ENCODE peak calls at places on chromosomes 12 and 14, in four cellular contexts. T is HepG2, O is K562, J is GM12878. Q is an unnamed sample.
A peak's percentile ranks its signal among the peaks of the same experiment; 100 is the strongest.

GRCh38 chr12:107014050-107014449 is 27.1 kb upstream of the MTERF2 start:
- DNase-seq in O (no peak), T (peak; percentile 40), J (no peak), Q (no peak)

GRCh38 chr12:24901975-24902461 is 46.9 kb downstream of the BCAT1 start:
- DNase-seq in J (no peak), T (no peak), O (no peak), Q (no peak)

GRCh38 chr14:99701260-99701659 is 17.2 kb downstream of the CYP46A1 start:
- DNase-seq in J (no peak), T (no peak), O (no peak), Q (no peak)

GRCh38 chr14:92759300-92759678 is 10.9 kb upstream of the LGMN start:
- DNase-seq in T (no peak), J (no peak), O (peak; percentile 41), Q (no peak)

GRCh38 chr12:64450711-64451486 is 1.0 kb upstream of the TBK1 start:
- DNase-seq in J (no peak), T (peak; percentile 27), O (peak; percentile 21), Q (peak; percentile 13)

GRCh38 chr12:110246690-110247339 is 34.2 kb upstream of the ATP2A2 start:
- DNase-seq in T (no peak), O (no peak), J (no peak), Q (no peak)

GRCh38 chr12:1527789-1528188 is 66.6 kb downstream of the FBXL14 start:
- DNase-seq in J (no peak), T (no peak), O (no peak), Q (no peak)

GRCh38 chr12:93819048-93819491 is 141.9 kb downstream of the CRADD start:
- DNase-seq in O (no peak), T (no peak), J (no peak), Q (no peak)

GRCh38 chr14:64401923-64402322 is 13.8 kb downstream of the MTHFD1 start:
- DNase-seq in T (peak; percentile 2), J (no peak), O (no peak), Q (no peak)

GRCh38 chr14:76473381-76474263 is 97.7 kb downstream of the ESRRB start:
- DNase-seq in T (no peak), J (no peak), O (no peak), Q (peak; percentile 57)

GRCh38 chr14:96192975-96193805 is 11.4 kb upstream of the BDKRB2 start:
- DNase-seq in O (no peak), T (no peak), J (no peak), Q (no peak)

GRCh38 chr12:120089796-120090195 is 26.8 kb downstream of the RAB35 start:
- DNase-seq in J (no peak), T (no peak), O (no peak), Q (no peak)

GRCh38 chr12:71636704-71637115 is 26.9 kb downstream of the ZFC3H1 start:
- DNase-seq in J (peak; percentile 12), O (peak; percentile 50), T (peak; percentile 70), Q (peak; percentile 60)

GRCh38 chr14:22996823-22997301 is 13.1 kb downstream of the C14orf93 start:
- DNase-seq in J (no peak), O (no peak), T (no peak), Q (no peak)

GRCh38 chr12:59698599-59698998 is 102.8 kb downstream of the SLC16A7 start:
- DNase-seq in J (no peak), O (no peak), T (no peak), Q (no peak)

GRCh38 chr12:72274926-72275325 is 2.8 kb downstream of the TRHDE start:
- DNase-seq in T (peak; percentile 6), J (no peak), O (no peak), Q (no peak)

GRCh38 chr12:30567082-30567481 is 128.6 kb downstream of the IPO8 start:
- DNase-seq in J (no peak), T (no peak), O (no peak), Q (no peak)

GRCh38 chr14:51969852-51970251 is 19.5 kb upstream of the RTRAF start:
- DNase-seq in J (no peak), O (no peak), T (no peak), Q (no peak)

GRCh38 chr12:112381421-112381897 is 772 bp downstream of the HECTD4 start:
- DNase-seq in O (no peak), J (no peak), T (no peak), Q (peak; percentile 45)

GRCh38 chr12:130807309-130807708 is 31.7 kb downstream of the STX2 start:
- DNase-seq in T (no peak), O (no peak), J (no peak), Q (no peak)

GRCh38 chr14:76953196-76953945 is 75.1 kb downstream of the IRF2BPL start:
- DNase-seq in T (peak; percentile 45), O (no peak), J (no peak), Q (no peak)

GRCh38 chr12:120962487-120963054 is 15.8 kb upstream of the HNF1A start:
- DNase-seq in O (no peak), J (no peak), T (no peak), Q (no peak)

GRCh38 chr14:61609885-61610284 is 85.4 kb upstream of the HIF1A start:
- DNase-seq in T (no peak), O (no peak), J (no peak), Q (no peak)

GRCh38 chr14:61607570-61608244 is 87.6 kb upstream of the HIF1A start:
- DNase-seq in J (no peak), T (peak; percentile 15), O (no peak), Q (no peak)

GRCh38 chr14:61610900-61611299 is 84.4 kb upstream of the HIF1A start:
- DNase-seq in J (no peak), T (no peak), O (no peak), Q (no peak)

GRCh38 chr14:61608245-61609142 is 86.8 kb upstream of the HIF1A start:
- DNase-seq in T (peak; percentile 71), J (no peak), O (no peak), Q (no peak)

DNA sequence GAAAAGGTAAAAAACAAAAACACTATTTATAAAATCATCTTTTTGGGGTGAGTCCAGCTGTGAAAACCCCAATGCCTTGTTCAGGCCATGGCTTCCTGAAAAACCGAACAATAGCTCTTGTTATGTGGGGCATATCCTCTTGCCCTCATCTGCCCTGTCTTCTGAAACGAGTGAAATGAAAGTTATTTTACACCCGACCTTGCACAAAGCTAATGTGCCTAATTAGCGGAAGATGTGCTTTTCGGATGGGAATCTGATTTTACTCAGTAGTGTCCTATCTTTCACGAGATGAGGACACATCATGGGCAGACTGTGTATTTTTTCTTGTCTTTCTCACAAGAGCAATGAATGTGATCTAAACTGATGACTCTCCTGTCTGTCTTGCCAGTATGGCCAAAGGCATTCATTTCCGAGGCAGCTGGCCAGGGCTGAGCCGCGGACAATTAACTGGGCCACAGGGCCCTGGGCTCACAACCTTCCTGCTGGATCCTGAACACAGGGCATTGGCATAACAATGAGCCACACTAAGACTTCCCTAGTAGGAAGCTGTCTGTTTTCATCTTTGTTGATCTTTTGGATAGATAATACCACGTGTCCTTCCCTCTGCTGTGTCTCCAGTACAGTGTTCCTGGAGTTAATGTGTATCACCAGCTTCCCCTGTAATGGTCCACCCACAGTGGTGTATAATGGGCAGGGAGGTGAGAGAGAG is 86.0 kb upstream of the HIF1A start:
- DNase-seq in J (no peak), T (peak; percentile 63), O (no peak), Q (no peak)
- TF ChIP-seq TARDBP in J (no peak), T (no peak), O (no peak), Q (no peak)

DNA sequence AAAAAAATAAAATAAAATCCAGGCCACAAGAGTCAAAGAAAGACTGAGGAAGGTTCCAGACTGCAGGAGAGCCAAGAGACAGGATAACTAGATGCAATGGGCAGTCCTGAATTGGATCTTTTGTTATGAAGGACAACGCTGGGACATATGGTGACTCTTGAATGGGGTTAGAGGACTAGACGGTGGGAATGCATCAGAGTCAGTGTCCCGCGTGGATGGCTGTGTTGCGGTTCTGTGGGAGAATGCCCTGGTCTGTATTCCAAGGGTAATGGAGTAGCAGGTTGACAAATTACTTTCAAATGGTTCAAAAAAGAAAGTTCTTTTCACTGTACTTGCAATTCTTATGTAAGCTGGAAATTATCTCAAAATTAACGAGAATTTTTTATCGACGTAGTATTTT is 20.1 kb downstream of the SSH1 start:
- DNase-seq in T (no peak), J (no peak), O (no peak), Q (no peak)
- TF ChIP-seq BHLHE40 in T (no peak), J (no peak), O (no peak), Q (no peak)

GRCh38 chr14:100851586-100851916 is 25.6 kb downstream of the MEG3 start:
- DNase-seq in O (no peak), J (no peak), T (no peak), Q (no peak)

GRCh38 chr14:100849432-100849831 is 23.5 kb downstream of the MEG3 start:
- DNase-seq in T (no peak), J (no peak), O (no peak), Q (no peak)

GRCh38 chr14:100851946-100852620 is 26.2 kb downstream of the MEG3 start:
- DNase-seq in J (no peak), O (no peak), T (no peak), Q (no peak)

GRCh38 chr14:100854435-100854834 is 28.5 kb downstream of the MEG3 start:
- DNase-seq in J (no peak), T (no peak), O (no peak), Q (no peak)

DNA sequence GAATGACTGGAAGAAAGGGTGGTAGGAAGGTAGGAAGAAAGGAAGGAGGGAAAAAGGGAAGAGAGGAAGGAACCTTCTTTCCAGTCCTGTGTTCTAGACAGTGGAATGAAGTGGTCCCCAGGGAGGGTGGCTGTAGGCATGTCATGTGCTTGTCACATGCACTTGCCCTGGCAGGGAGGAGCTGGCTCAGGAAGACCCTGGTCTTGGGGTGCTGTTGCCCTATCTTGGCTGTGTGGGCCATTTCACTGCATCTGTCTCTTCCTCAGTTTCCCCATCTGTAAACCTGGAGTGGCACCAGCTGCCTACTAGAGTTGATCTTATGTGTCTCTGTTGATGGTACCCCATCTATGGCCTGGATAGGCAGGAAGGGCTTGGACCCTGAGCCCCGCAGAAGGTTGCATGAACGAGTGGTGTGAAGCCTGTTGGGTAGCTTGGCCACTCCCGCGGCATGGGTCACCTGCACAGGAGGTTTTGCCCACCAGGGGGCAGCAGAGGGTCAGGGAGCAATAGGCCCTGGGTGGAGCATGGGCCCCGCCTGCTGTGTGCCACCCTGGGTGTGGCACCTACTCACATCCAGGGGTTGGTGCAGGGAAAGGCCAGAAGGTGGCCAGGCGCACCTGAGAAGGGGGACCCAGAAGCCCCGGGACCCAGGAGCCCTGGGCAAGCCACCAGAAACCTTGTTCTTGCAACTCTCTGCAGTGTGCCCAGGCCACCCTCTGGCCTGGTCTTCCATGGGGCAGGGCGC is 25.1 kb downstream of the MEG3 start:
- DNase-seq in T (peak; percentile 48), O (peak; percentile 73), J (no peak), Q (peak; percentile 78)
- TF ChIP-seq TARDBP in T (peak; percentile 35), O (no peak), J (no peak), Q (no peak)

GRCh38 chr12:57993834-57994233 is 52.5 kb downstream of the ATP23 start:
- DNase-seq in T (no peak), O (no peak), J (no peak), Q (no peak)

GRCh38 chr12:57990241-57990883 is 49.0 kb downstream of the ATP23 start:
- DNase-seq in T (no peak), O (no peak), J (no peak), Q (no peak)

GRCh38 chr12:57989837-57990236 is 48.5 kb downstream of the ATP23 start:
- DNase-seq in T (no peak), O (no peak), J (no peak), Q (no peak)

GRCh38 chr12:57992001-57992400 is 50.6 kb downstream of the ATP23 start:
- DNase-seq in J (no peak), T (no peak), O (no peak), Q (no peak)

DNA sequence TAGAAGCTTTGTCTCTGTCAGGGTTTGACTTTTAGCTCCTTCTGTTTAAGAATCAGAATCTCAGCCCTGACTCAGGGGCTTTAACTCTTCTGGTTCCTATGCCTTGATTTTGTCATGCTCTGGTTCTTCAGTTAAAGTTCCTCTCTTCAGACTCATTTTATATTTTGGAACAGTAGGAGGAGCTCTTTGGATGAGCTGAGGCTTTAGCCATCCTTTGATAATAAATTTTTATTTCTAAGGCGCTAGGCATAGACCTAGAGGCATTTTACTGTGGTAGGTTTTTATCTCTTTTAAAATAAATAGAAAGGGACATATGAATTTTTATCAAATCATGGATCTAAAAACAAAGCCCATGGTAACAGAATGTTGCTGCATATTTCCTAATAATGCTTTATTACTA is 51.7 kb downstream of the ATP23 start:
- DNase-seq in J (no peak), O (no peak), T (no peak), Q (no peak)
- TF ChIP-seq BHLHE40 in J (no peak), O (no peak), T (no peak), Q (no peak)

Q was measured in HEK293T.